ENCODE peak calls at places on chromosomes 5 and 9, in eight cellular contexts. A, H, R, C, L, S, F and O are unnamed samples.

GRCh38 chr5:78731884-78732283 is 83.3 kb upstream of the LHFPL2 start:
- DNase-seq in A (peak), H (peak), R (no peak), C (no peak), L (no peak), S (no peak), F (peak), O (peak)

GRCh38 chr9:90830977-90831376 is 29.4 kb downstream of the SYK start:
- DNase-seq in A (no peak), H (no peak), R (no peak), C (no peak), L (no peak), S (no peak), F (no peak), O (no peak)

GRCh38 chr9:38482918-38483592 is 58.8 kb upstream of the IGFBPL1 start:
- DNase-seq in A (no peak), H (no peak), R (peak), C (peak), L (no peak), S (no peak), F (no peak), O (no peak)

GRCh38 chr5:54753034-54753433 is 232.4 kb downstream of the ESM1 start:
- DNase-seq in A (peak), H (peak), R (no peak), C (no peak), L (no peak), S (no peak), F (peak), O (peak)

GRCh38 chr5:8892931-8893330 is 652.9 kb downstream of the SEMA5A start:
- DNase-seq in A (no peak), H (no peak), R (no peak), C (no peak), L (no peak), S (no peak), F (no peak), O (no peak)

GRCh38 chr9:84218322-84218721 is 122.2 kb downstream of the SLC28A3 start:
- DNase-seq in A (no peak), H (no peak), R (no peak), C (peak), L (no peak), S (no peak), F (no peak), O (no peak)

GRCh38 chr5:141883184-141883947 is 5.2 kb upstream of the PCDH1 start:
- DNase-seq in A (peak), H (peak), R (peak), C (peak), L (no peak), S (peak), F (peak), O (peak)

GRCh38 chr9:113511856-113512761 is 48.6 kb downstream of the RGS3 start:
- DNase-seq in A (peak), H (peak), R (no peak), C (no peak), L (no peak), S (no peak), F (peak), O (no peak)

GRCh38 chr9:84371737-84372136 is 31.2 kb upstream of the SLC28A3 start:
- DNase-seq in A (peak), H (peak), R (no peak), C (no peak), L (peak), S (no peak), F (peak), O (peak)

GRCh38 chr5:96065577-96066385 is 104.1 kb upstream of the ELL2 start:
- DNase-seq in A (no peak), H (no peak), R (no peak), C (no peak), L (no peak), S (no peak), F (no peak), O (no peak)

GRCh38 chr5:135308245-135308644 is 90.8 kb downstream of the MACROH2A1 start:
- DNase-seq in A (peak), H (peak), R (no peak), C (no peak), L (peak), S (no peak), F (peak), O (peak)

GRCh38 chr5:180366303-180366702 is 13.2 kb upstream of the GFPT2 start:
- DNase-seq in A (no peak), H (no peak), R (no peak), C (peak), L (no peak), S (no peak), F (no peak), O (no peak)

GRCh38 chr9:28688172-28688571 is 1114.9 kb upstream of the C9orf72 start:
- DNase-seq in A (no peak), H (no peak), R (no peak), C (no peak), L (no peak), S (no peak), F (no peak), O (no peak)

GRCh38 chr5:27855491-27855890 is 817.1 kb upstream of the CDH9 start:
- DNase-seq in A (no peak), H (no peak), R (no peak), C (no peak), L (no peak), S (no peak), F (no peak), O (no peak)

GRCh38 chr9:20012232-20012631 is 223.4 kb upstream of the SLC24A2 start:
- DNase-seq in A (no peak), H (no peak), R (no peak), C (no peak), L (no peak), S (no peak), F (no peak), O (no peak)

GRCh38 chr5:9156282-9156681 is 389.6 kb downstream of the SEMA5A start:
- DNase-seq in A (peak), H (peak), R (peak), C (no peak), L (no peak), S (no peak), F (peak), O (peak)

GRCh38 chr9:72871685-72872084 is 81.2 kb downstream of the ALDH1A1 start:
- DNase-seq in A (peak), H (peak), R (no peak), C (no peak), L (no peak), S (no peak), F (peak), O (peak)

GRCh38 chr9:81456431-81456970 is 232.8 kb downstream of the TLE1 start:
- DNase-seq in A (peak), H (peak), R (no peak), C (no peak), L (no peak), S (no peak), F (peak), O (peak)

GRCh38 chr5:60633336-60633735 is 66.6 kb downstream of the DEPDC1B start:
- DNase-seq in A (peak), H (peak), R (no peak), C (peak), L (no peak), S (no peak), F (peak), O (peak)

GRCh38 chr9:94207781-94208180 is 51.3 kb upstream of the ZNF169 start:
- DNase-seq in A (no peak), H (no peak), R (no peak), C (no peak), L (no peak), S (no peak), F (no peak), O (no peak)

GRCh38 chr5:157331807-157332206 is 65.9 kb downstream of the CYFIP2 start:
- DNase-seq in A (no peak), H (no peak), R (no peak), C (no peak), L (no peak), S (no peak), F (no peak), O (no peak)

GRCh38 chr9:131227112-131228058 is 48.9 kb downstream of the FAM78A start:
- DNase-seq in A (peak), H (peak), R (peak), C (peak), L (no peak), S (peak), F (peak), O (no peak)
- H3K4me3 ChIP-seq in A (no peak), H (no peak), R (no peak), C (no peak), L (no peak), S (no peak), F (no peak), O (no peak)

GRCh38 chr5:80711938-80712337 is 57.2 kb upstream of the DHFR start:
- DNase-seq in A (peak), H (peak), R (peak), C (no peak), L (no peak), S (no peak), F (peak), O (peak)
- TF ChIP-seq CTCF in A (peak), H (peak), R (peak), C (no peak), L (no peak), S (peak), F (peak), O (peak)

DNA sequence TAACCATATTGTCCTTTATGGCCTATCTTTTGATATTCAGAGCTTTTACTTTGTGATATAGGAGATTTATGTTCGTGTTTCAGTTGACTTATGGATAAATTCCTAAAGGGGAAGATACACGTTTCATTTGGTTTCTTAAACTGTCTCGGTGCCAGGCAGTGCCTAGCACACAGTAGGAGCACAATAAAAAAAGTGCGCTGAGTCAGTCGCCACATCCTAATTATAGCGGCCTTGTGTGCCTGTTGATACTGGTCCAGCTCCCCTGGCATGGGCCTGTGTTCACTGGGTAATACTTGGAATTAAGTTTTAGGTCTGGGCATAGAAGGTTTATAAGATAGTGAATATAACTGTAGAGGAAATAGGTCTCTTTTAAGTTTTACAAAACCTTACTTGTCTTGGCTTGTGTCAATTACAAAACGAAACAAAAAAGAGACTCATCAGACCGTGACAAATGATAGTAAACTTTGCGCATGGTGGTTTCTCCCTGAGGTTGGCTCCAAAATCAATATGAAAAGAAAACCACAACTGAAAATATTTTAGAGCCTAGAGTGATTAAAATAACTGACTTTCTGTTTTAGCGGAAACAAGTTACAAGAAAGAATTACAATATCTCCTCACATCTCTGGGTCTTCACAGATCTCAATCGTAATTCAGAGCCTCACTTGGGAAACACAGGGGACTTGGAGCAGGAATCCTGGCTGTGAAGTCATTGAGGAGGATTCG is 84.8 kb downstream of the MVB12B start:
- DNase-seq in A (no peak), H (no peak), R (no peak), C (no peak), L (no peak), S (no peak), F (no peak), O (no peak)
- H3K4me3 ChIP-seq in A (no peak), H (no peak), R (no peak), C (no peak), L (no peak), S (no peak), F (no peak), O (no peak)

DNA sequence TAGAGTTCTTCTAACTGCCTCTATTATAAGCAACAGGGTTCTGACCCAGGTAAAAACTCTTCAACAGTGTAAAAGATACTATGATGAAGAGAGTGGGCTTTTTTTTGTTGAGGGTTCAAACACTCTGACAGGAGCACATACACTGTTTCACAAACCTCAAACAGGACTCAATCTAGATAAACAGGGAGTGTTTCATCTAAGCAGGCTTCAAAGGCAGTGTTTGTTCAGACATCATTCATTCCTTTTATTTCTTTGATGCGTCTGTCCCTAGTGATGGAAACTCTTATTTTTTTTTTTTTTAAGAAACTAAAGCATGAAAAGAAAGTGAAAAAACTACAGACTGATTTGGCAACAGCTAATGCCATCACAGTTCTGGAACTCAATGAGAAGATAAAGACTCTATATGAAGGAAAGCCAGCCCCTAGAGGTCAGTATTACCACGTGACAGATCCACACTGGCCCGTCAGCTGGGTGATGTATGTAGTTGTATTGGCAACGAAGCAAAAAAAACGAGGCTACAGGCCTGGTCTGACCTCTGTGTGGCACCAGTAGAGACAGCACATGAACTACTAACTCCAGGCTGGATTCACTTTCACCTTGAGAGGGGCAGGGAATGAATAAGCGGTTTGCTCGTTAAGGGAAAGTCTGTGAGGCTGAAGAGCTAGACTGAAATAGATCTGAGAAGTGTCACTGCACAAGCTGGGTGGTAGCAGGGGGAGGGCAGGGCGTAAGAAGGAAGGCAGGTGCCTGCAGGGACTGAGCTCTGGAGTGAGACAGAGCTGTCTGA is 172.2 kb downstream of the CCDC192 start:
- DNase-seq in A (peak), H (peak), R (peak), C (peak), L (no peak), S (peak), F (peak), O (peak)
- TF ChIP-seq CTCF in A (peak), H (peak), R (peak), C (peak), L (peak), S (peak), F (peak), O (peak)

GRCh38 chr5:55853271-55853670 is 2.1 kb downstream of the IL31RA start:
- DNase-seq in A (peak), H (no peak), R (no peak), C (no peak), L (no peak), S (no peak), F (peak), O (no peak)
- H3K4me3 ChIP-seq in A (no peak), H (no peak), R (no peak), C (no peak), L (no peak), S (no peak), F (no peak), O (no peak)